ENCODE peak calls at places on chromosomes 1 and 21, in eight cellular contexts. E is GM23338, D is stomach, G is breast epithelium, B is upper lobe of left lung, R is esophagus muscularis mucosa, K is sigmoid colon, L is prostate gland. W is an unnamed sample.

GRCh38 chr1:227798078-227798802 is 17.2 kb upstream of the PRSS38 start:
- DNase-seq in E (no peak), D (no peak), G (no peak), B (no peak), R (no peak), K (no peak), L (no peak), W (no peak)

GRCh38 chr1:84757301-84757700 is 67.0 kb upstream of the SSX2IP start:
- DNase-seq in E (peak), D (no peak), G (no peak), B (no peak), R (no peak), K (no peak), L (no peak), W (no peak)

GRCh38 chr1:229363723-229364122 is 20.9 kb upstream of the CCSAP start:
- DNase-seq in E (peak), D (no peak), G (no peak), B (no peak), R (no peak), K (no peak), L (no peak), W (no peak)

GRCh38 chr1:1293258-1293617 is 13.0 kb downstream of the SCNN1D start:
- DNase-seq in E (no peak), D (no peak), G (no peak), B (no peak), R (no peak), K (no peak), L (no peak), W (no peak)

GRCh38 chr1:153355445-153356071 is 2.1 kb upstream of the S100A9 start:
- DNase-seq in E (peak), D (peak), G (peak), B (peak), R (no peak), K (no peak), L (peak), W (peak)

GRCh38 chr1:93821412-93822144 is 57.4 kb downstream of the DNTTIP2 start:
- DNase-seq in E (no peak), D (no peak), G (no peak), B (no peak), R (peak), K (no peak), L (no peak), W (no peak)

GRCh38 chr1:150674881-150675280 is 22.1 kb downstream of the GOLPH3L start:
- DNase-seq in E (no peak), D (no peak), G (no peak), B (no peak), R (no peak), K (no peak), L (no peak), W (no peak)

GRCh38 chr1:34330061-34330460 is 153.4 kb downstream of the C1orf94 start:
- DNase-seq in E (no peak), D (no peak), G (no peak), B (no peak), R (no peak), K (no peak), L (no peak), W (no peak)

GRCh38 chr1:150309758-150310495 is 11.4 kb upstream of the PRPF3 start:
- DNase-seq in E (no peak), D (no peak), G (no peak), B (no peak), R (no peak), K (no peak), L (no peak), W (no peak)

GRCh38 chr1:39816431-39817090 is 27.9 kb upstream of the BMP8B start:
- DNase-seq in E (peak), D (peak), G (peak), B (no peak), R (no peak), K (peak), L (peak), W (peak)

GRCh38 chr1:23521588-23521987 is 9.4 kb downstream of the E2F2 start:
- DNase-seq in E (peak), D (no peak), G (no peak), B (no peak), R (no peak), K (no peak), L (no peak), W (no peak)

GRCh38 chr21:36135391-36136094 is 664 bp downstream of the CBR3 start:
- DNase-seq in E (peak), D (peak), G (peak), B (peak), R (peak), K (peak), L (peak), W (peak)

GRCh38 chr1:1213153-1213918 is 617 bp downstream of the TNFRSF4 start:
- DNase-seq in E (no peak), D (peak), G (no peak), B (peak), R (no peak), K (no peak), L (no peak), W (peak)

GRCh38 chr1:109918077-109918606 is 7.5 kb downstream of the CSF1 start:
- DNase-seq in E (peak), D (no peak), G (no peak), B (no peak), R (no peak), K (peak), L (no peak), W (no peak)

GRCh38 chr1:174748603-174749002 is 251.1 kb upstream of the CACYBP start:
- DNase-seq in E (no peak), D (no peak), G (no peak), B (no peak), R (no peak), K (no peak), L (no peak), W (no peak)

GRCh38 chr1:206935491-206936067 is 10.7 kb downstream of the PIGR start:
- DNase-seq in E (peak), D (peak), G (no peak), B (peak), R (no peak), K (no peak), L (peak), W (peak)

GRCh38 chr1:82377201-82377884 is 576.6 kb downstream of the ADGRL2 start:
- DNase-seq in E (peak), D (no peak), G (no peak), B (no peak), R (no peak), K (no peak), L (no peak), W (no peak)

GRCh38 chr1:21097744-21098143 is 79.0 kb downstream of the EIF4G3 start:
- DNase-seq in E (no peak), D (no peak), G (no peak), B (no peak), R (no peak), K (no peak), L (no peak), W (no peak)

GRCh38 chr1:98304888-98305287 is 356.6 kb upstream of the SNX7 start:
- DNase-seq in E (no peak), D (no peak), G (no peak), B (no peak), R (no peak), K (no peak), L (no peak), W (no peak)

GRCh38 chr1:152623203-152623844 is 421 bp upstream of the LCE3A start:
- DNase-seq in E (peak), D (no peak), G (no peak), B (peak), R (peak), K (no peak), L (no peak), W (peak)

GRCh38 chr1:86866665-86867064 is 47.3 kb downstream of the SELENOF start:
- DNase-seq in E (no peak), D (no peak), G (no peak), B (no peak), R (no peak), K (no peak), L (no peak), W (no peak)

GRCh38 chr1:15757575-15758401 is 807 bp upstream of the FBLIM1 start:
- DNase-seq in E (peak), D (no peak), G (no peak), B (peak), R (no peak), K (no peak), L (no peak), W (no peak)

GRCh38 chr21:31630062-31630711 is 29.3 kb upstream of the SOD1 start:
- DNase-seq in E (no peak), D (peak), G (peak), B (no peak), R (no peak), K (no peak), L (peak), W (no peak)

GRCh38 chr1:99647460-99647859 is 1.5 kb downstream of the PALMD start:
- DNase-seq in E (no peak), D (no peak), G (no peak), B (no peak), R (no peak), K (no peak), L (peak), W (no peak)

GRCh38 chr1:99650021-99650420 is 4.1 kb downstream of the PALMD start:
- DNase-seq in E (no peak), D (no peak), G (peak), B (no peak), R (no peak), K (no peak), L (peak), W (no peak)

GRCh38 chr1:99645699-99646531 is at the start of gene PALMD:
- DNase-seq in E (peak), D (peak), G (peak), B (peak), R (no peak), K (no peak), L (peak), W (no peak)

GRCh38 chr1:99646885-99647284 is 972 bp downstream of the PALMD start:
- DNase-seq in E (no peak), D (no peak), G (no peak), B (no peak), R (no peak), K (no peak), L (no peak), W (no peak)

DNA sequence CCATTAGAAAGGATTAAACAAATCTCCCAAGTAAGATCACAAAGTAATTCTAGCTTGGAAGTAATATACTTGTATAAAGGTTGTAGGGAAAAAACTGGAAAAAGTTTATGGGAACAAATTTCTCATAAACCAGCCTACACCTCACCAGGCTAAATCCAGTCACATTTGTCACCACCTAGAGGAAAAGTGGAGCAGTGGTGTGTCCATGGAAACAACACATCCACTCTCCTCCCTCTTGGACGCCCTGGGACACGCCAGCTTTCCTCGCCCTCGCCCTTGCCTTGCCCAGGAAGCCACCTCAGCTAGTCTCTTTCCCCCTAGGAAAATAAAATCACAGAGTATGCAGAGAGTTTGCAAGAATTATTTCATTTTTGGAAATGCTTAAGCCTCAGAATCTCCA is 2.2 kb downstream of the PALMD start:
- DNase-seq in E (no peak), D (no peak), G (peak), B (peak), R (no peak), K (no peak), L (peak), W (no peak)
- H3K4me3 ChIP-seq in E (no peak), D (peak), G (peak), B (peak), R (peak), K (no peak), L (peak), W (no peak)

GRCh38 chr1:65836686-65837085 is 44.0 kb downstream of the PDE4B start:
- DNase-seq in E (no peak), D (no peak), G (no peak), B (no peak), R (no peak), K (no peak), L (no peak), W (no peak)

GRCh38 chr1:65845758-65846060 is 53.0 kb downstream of the PDE4B start:
- DNase-seq in E (no peak), D (no peak), G (no peak), B (no peak), R (no peak), K (no peak), L (no peak), W (no peak)

GRCh38 chr1:65844990-65845757 is 52.5 kb downstream of the PDE4B start:
- DNase-seq in E (no peak), D (no peak), G (no peak), B (no peak), R (no peak), K (no peak), L (no peak), W (no peak)

GRCh38 chr1:65840683-65841082 is 48.0 kb downstream of the PDE4B start:
- DNase-seq in E (no peak), D (no peak), G (no peak), B (no peak), R (no peak), K (no peak), L (no peak), W (no peak)
- TF ChIP-seq POLR2AphosphoS5 in E (no peak), D (no peak), G (no peak), B (no peak), R (no peak), K (no peak), L (no peak), W (no peak)

DNA sequence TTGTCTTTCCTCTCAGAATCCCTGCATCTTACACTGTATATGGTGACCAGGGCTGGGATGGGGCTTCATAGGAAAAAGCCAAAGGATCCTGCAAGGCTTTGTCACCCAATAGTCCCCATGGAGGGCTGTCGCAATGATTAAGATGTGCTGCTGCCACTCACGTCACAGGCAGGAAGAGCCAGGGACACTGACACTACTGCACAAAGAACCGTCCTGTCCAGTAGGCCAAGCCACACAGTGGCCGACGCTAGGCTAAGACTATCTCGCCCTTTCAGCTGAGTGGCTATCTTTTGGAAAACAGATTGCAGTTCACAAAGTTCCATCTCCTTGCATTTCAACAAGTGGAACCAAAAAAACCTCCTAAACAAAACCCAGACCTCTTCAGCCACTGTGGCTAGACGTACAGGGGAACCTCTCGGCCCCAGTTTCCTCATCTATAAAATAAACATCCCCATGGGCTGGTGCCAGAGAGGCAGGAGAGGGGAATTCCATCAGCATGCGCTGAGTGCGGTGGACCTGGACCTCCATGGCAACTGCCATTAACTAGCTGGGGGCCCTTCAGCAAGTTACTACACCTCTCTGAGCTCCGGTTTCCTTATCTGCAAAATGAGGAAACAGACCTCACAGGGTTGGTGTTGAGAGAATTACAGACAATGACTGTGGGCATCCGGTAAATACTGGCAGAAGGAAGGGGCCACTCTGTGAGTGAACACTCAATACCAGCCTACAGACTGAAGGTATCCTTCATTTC is 8.7 kb downstream of the CAPZB start:
- DNase-seq in E (no peak), D (no peak), G (no peak), B (no peak), R (no peak), K (no peak), L (no peak), W (peak)
- H3K4me3 ChIP-seq in E (no peak), D (peak), G (no peak), B (peak), R (peak), K (no peak), L (no peak), W (no peak)

GRCh38 chr21:44299458-44300261 is at the start of gene PFKL:
- DNase-seq in E (peak), D (peak), G (peak), B (peak), R (no peak), K (peak), L (peak), W (peak)

GRCh38 chr21:44301093-44301492 is 1.2 kb downstream of the PFKL start:
- DNase-seq in E (no peak), D (no peak), G (no peak), B (peak), R (no peak), K (no peak), L (no peak), W (no peak)

GRCh38 chr21:44301961-44302406 is 2.1 kb downstream of the PFKL start:
- DNase-seq in E (no peak), D (peak), G (no peak), B (peak), R (no peak), K (no peak), L (no peak), W (peak)

GRCh38 chr21:44299085-44299457 is 782 bp upstream of the PFKL start:
- DNase-seq in E (no peak), D (no peak), G (no peak), B (peak), R (no peak), K (no peak), L (no peak), W (no peak)

GRCh38 chr21:44300262-44300959 is 558 bp downstream of the PFKL start:
- DNase-seq in E (peak), D (peak), G (peak), B (peak), R (peak), K (peak), L (peak), W (peak)
- TF ChIP-seq POLR2AphosphoS5 in E (no peak), D (no peak), G (no peak), B (peak), R (peak), K (peak), L (no peak), W (no peak)

DNA sequence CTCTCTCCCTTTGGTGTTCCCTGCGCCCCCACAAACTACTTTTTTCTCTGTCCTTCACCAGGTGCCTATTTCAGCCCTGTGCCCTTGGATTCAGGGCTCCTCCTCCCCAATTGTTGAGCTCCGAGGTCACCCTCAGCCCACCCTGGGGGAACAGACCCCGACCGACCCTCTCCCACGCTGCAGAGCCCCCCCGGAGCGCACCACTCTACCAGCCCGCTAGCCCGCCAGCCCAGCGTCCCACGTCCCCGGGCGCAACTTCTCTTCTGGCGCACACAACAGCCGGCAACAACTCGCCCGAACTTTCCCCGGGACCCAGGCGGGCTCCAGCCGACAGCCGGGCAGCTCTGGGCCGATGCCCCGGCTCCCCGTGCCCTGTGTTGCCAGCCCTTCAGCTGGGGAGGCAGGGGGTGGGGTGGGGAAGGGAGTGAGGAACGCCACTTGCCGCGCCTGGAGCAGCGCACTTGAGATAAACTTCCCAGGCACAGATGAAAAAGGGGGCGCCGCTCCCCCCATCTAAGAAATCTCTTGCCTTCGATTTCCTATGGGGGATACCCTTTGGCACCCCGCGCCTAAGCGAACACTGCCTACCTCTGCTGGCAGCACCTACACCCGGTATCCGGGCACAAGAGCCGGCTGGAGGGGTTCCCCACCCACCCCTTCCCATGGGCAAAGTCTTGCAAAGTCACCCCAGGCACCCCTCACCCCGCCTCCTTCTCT is 983 bp downstream of the CASZ1 start:
- DNase-seq in E (peak), D (no peak), G (no peak), B (peak), R (no peak), K (peak), L (peak), W (no peak)
- H3K4me3 ChIP-seq in E (peak), D (peak), G (peak), B (peak), R (peak), K (peak), L (peak), W (peak)

DNA sequence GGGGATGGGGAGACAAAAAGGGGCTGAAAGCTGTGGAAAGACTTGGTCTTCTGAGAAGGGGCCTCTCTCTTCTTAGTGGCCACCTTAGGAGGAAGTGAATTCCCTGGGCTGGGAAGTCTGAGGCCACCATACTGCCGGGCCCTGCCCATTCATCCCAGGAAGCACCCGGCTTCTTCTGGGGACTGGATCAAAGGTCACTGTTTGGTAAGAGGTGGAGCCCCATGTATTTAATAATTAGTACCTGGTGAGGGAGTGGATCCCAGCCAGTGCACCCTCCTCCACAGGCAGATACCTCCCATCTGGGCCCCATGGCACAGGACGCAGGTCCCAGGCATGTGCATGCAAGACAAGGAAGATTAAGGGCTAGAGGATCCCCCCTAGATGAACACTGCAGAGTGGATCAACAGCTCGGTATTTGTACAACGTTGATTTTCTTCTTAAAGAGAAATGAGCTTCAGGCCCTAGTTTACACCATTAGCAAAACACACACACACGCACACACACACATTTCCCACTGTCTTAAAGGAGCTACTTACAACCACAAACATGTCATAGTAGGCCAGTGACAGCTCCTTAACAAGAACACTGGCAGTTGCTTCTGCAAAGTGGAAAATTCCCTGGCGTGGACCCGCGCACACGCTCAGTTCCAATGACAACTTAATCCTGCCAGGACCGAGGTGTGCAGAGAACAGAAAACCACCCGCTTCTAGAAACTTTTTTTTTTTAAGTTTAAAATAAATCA is 90.6 kb downstream of the MRPL37 start:
- DNase-seq in E (no peak), D (peak), G (no peak), B (no peak), R (no peak), K (no peak), L (peak), W (no peak)
- TF ChIP-seq POLR2AphosphoS5 in E (no peak), D (peak), G (no peak), B (no peak), R (peak), K (no peak), L (peak), W (no peak)

DNA sequence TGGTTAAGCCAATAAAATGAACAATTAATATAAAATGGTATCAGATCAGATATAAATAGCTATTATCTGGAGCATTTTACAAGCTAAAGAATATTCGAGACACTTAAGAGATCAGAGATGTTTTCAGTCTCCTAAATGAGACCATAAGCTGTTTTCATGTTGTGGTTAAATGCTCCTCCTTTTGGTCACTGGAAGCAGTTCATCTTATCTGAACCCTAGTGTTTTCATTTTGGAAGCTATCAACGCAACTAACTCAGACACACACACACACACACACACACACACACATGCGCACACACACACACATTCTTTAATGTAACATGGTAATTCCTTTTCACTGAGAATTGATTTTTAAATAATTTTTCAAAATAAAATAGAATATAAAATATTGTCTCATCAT is 10.0 kb upstream of the LRRC8C start:
- DNase-seq in E (no peak), D (no peak), G (no peak), B (no peak), R (no peak), K (no peak), L (no peak), W (no peak)
- H3K4me3 ChIP-seq in E (no peak), D (no peak), G (no peak), B (no peak), R (no peak), K (no peak), L (no peak), W (no peak)

GRCh38 chr21:14975136-14975905 is 89.5 kb downstream of the NRIP1 start:
- DNase-seq in E (no peak), D (no peak), G (no peak), B (no peak), R (no peak), K (no peak), L (no peak), W (no peak)
- TF ChIP-seq POLR2AphosphoS5 in E (no peak), D (no peak), G (no peak), B (no peak), R (no peak), K (no peak), L (no peak), W (no peak)

W was measured in HL-60.